ENCODE peak calls at places on chromosomes 11 and 22, in nine cellular contexts. Y is WTC11; S is gastroesophageal sphincter; D is effector memory CD8-positive, alpha-beta T cell; L is activated T-cell treated with anti-CD3 and anti-CD28 coated beads, Interleukin-2, amount 50 U/mL, for 4 hours; O is Panc1; A is left colon; R is upper lobe of right lung; V is stimulated activated naive CD8-positive, alpha-beta T cell treated with anti-CD3 and anti-CD28 coated beads, Interleukin-15, Interleukin-2, amounts not matched to agents 100 U/mL and 50 U/mL, for 24 hours. N is an unnamed sample.

GRCh38 chr11:22703040-22703439 is 36.6 kb downstream of the GAS2 start:
- ATAC-seq in O (peak; percentile 86), V (peak; percentile 96), A (peak; percentile 91), D (no peak), Y (peak; percentile 61), R (peak; percentile 59), S (no peak), L (peak; percentile 86), N (peak; percentile 72)

GRCh38 chr22:16915711-16916110 is 90.5 kb upstream of the XKR3 start:
- ATAC-seq in O (no peak), Y (no peak), R (no peak), L (peak; percentile 59), D (no peak), A (no peak), V (peak; percentile 46), S (no peak), N (no peak)

GRCh38 chr22:26658161-26658560 is 773 bp downstream of the MIAT start:
- ATAC-seq in V (no peak), Y (peak; percentile 12), S (no peak), O (no peak), R (no peak), L (peak; percentile 34), D (peak; percentile 26), A (no peak), N (no peak)

GRCh38 chr11:58259983-58260382 is 8.1 kb downstream of the OR10W1 start:
- ATAC-seq in S (no peak), L (no peak), D (no peak), A (no peak), Y (no peak), V (no peak), R (no peak), O (no peak), N (no peak)

GRCh38 chr11:7905549-7905948 is 25.5 kb downstream of the OR10A6 start:
- ATAC-seq in V (no peak), S (no peak), Y (peak; percentile 14), A (no peak), D (no peak), O (peak; percentile 42), L (no peak), R (peak; percentile 55), N (no peak)

GRCh38 chr11:20808328-20808727 is 138.9 kb downstream of the NELL1 start:
- ATAC-seq in A (no peak), D (no peak), Y (peak; percentile 52), S (no peak), L (no peak), O (no peak), R (no peak), V (no peak), N (peak; percentile 15)

GRCh38 chr11:134644489-134645456 is 232.7 kb upstream of the B3GAT1 start:
- ATAC-seq in V (no peak), R (peak; percentile 20), A (no peak), O (peak; percentile 24), Y (peak; percentile 23), S (no peak), L (no peak), D (no peak), N (no peak)

GRCh38 chr22:36884314-36885158 is 23.7 kb downstream of the NCF4 start:
- ATAC-seq in R (no peak), L (peak; percentile 58), O (no peak), D (no peak), A (no peak), Y (no peak), V (peak; percentile 49), S (no peak), N (no peak)

GRCh38 chr11:15704064-15704463 is 589.3 kb downstream of the INSC start:
- ATAC-seq in V (no peak), S (no peak), L (no peak), D (no peak), A (no peak), O (no peak), R (no peak), Y (no peak), N (no peak)

GRCh38 chr11:69398529-69399492 is 82.7 kb upstream of the LINC01488 start:
- ATAC-seq in V (no peak), D (no peak), S (peak; percentile 23), R (no peak), A (no peak), Y (no peak), L (no peak), O (no peak), N (peak; percentile 59)

GRCh38 chr11:96150609-96151008 is 192.4 kb downstream of the MAML2 start:
- ATAC-seq in S (no peak), Y (no peak), L (no peak), V (no peak), O (no peak), A (no peak), R (no peak), D (no peak), N (no peak)

GRCh38 chr11:64661622-64662021 is 61.4 kb downstream of the NRXN2 start:
- ATAC-seq in V (no peak), A (no peak), D (no peak), O (no peak), L (no peak), Y (no peak), S (no peak), R (no peak), N (no peak)

GRCh38 chr11:69869311-69869939 is 50.2 kb upstream of the FGF3 start:
- ATAC-seq in A (no peak), L (no peak), S (no peak), R (no peak), V (no peak), D (no peak), O (no peak), Y (no peak), N (no peak)

GRCh38 chr11:59678118-59678812 is 9.4 kb upstream of the PATL1 start:
- ATAC-seq in R (no peak), V (no peak), O (no peak), L (no peak), D (no peak), Y (no peak), A (no peak), S (no peak), N (no peak)

GRCh38 chr11:76162336-76163288 is 43.7 kb downstream of the WNT11 start:
- ATAC-seq in V (no peak), A (peak; percentile 97), Y (no peak), D (no peak), R (no peak), O (no peak), S (no peak), L (no peak), N (no peak)

GRCh38 chr22:40414306-40414705 is 43.9 kb downstream of the SGSM3 start:
- ATAC-seq in L (no peak), D (no peak), O (no peak), Y (no peak), V (no peak), S (no peak), A (no peak), R (no peak), N (no peak)

GRCh38 chr11:106706355-106706754 is 311.9 kb downstream of the GUCY1A2 start:
- ATAC-seq in Y (no peak), V (no peak), L (no peak), R (no peak), D (no peak), O (peak; percentile 99), S (no peak), A (no peak), N (peak; percentile 100)

GRCh38 chr11:396948-397548 is 3.0 kb downstream of the PKP3 start:
- ATAC-seq in S (peak; percentile 86), A (no peak), D (peak; percentile 88), V (peak; percentile 58), O (no peak), Y (no peak), R (peak; percentile 3), L (peak; percentile 76), N (no peak)

GRCh38 chr11:120819437-120819836 is 204.5 kb upstream of the TBCEL start:
- ATAC-seq in D (no peak), O (no peak), Y (no peak), V (no peak), L (no peak), R (no peak), A (no peak), S (no peak), N (no peak)

GRCh38 chr22:49340406-49340805 is 487.3 kb downstream of the BRD1 start:
- ATAC-seq in L (no peak), O (no peak), A (no peak), S (no peak), D (no peak), V (no peak), Y (no peak), R (no peak), N (no peak)

GRCh38 chr22:42289671-42290269 is 19.3 kb upstream of the TCF20 start:
- ATAC-seq in R (no peak), O (no peak), V (no peak), A (no peak), Y (no peak), D (no peak), L (no peak), S (no peak), N (no peak)

GRCh38 chr22:27213766-27214581 is 556.6 kb downstream of the MIAT start:
- ATAC-seq in A (no peak), R (no peak), V (no peak), Y (no peak), L (no peak), D (no peak), O (no peak), S (peak; percentile 67), N (no peak)

GRCh38 chr11:6876914-6877313 is 489 bp downstream of the OR10A4 start:
- ATAC-seq in O (no peak), R (no peak), A (no peak), D (no peak), V (no peak), S (no peak), L (no peak), Y (no peak), N (no peak)

GRCh38 chr11:18371279-18371678 is 23.1 kb upstream of the LDHA start:
- ATAC-seq in V (no peak), O (no peak), A (peak; percentile 83), D (no peak), Y (no peak), S (no peak), L (no peak), R (no peak), N (no peak)

GRCh38 chr11:61613051-61613450 is 32.2 kb upstream of the SYT7 start:
- ATAC-seq in V (no peak), D (no peak), Y (no peak), R (no peak), S (no peak), L (no peak), A (no peak), O (no peak), N (no peak)

GRCh38 chr22:26485013-26485412 is 1.3 kb downstream of the SRRD start:
- ATAC-seq in S (no peak), O (no peak), L (no peak), Y (no peak), A (no peak), D (no peak), V (no peak), R (no peak), N (no peak)

GRCh38 chr22:32013200-32013599 is 29.9 kb upstream of the SLC5A1 start:
- ATAC-seq in L (no peak), A (no peak), R (no peak), S (no peak), V (no peak), Y (no peak), O (no peak), D (no peak), N (no peak)

GRCh38 chr11:126468102-126468521 is 112.6 kb downstream of the ST3GAL4 start:
- ATAC-seq in A (no peak), D (no peak), O (peak; percentile 28), S (no peak), L (no peak), R (peak; percentile 70), Y (no peak), V (no peak), N (peak; percentile 53)

GRCh38 chr11:34940026-34940677 is 23.7 kb downstream of the PDHX start:
- ATAC-seq in V (no peak), D (no peak), L (no peak), Y (no peak), O (peak; percentile 62), S (no peak), R (no peak), A (no peak), N (no peak)

GRCh38 chr11:12019867-12020416 is 11.5 kb upstream of the DKK3 start:
- ATAC-seq in O (no peak), L (no peak), V (no peak), D (no peak), A (no peak), S (no peak), Y (no peak), R (no peak), N (no peak)

GRCh38 chr11:133300666-133301065 is 231.6 kb downstream of the OPCML start:
- ATAC-seq in A (no peak), S (no peak), R (no peak), D (no peak), Y (no peak), L (no peak), V (no peak), O (no peak), N (no peak)

N was measured in esophagus mucosa.